ENCODE peak calls at places on chromosome 13, in four cellular contexts. U is activated T-cell treated with anti-CD3 and anti-CD28 coated beads, Interleukin-2, amount 50 U/mL, for 24 hours; T is AG08396; K is adrenal gland. V is an unnamed sample.

GRCh38 chr13:41827507-41828213 is 133.2 kb downstream of the VWA8 start:
- DNase-seq in U (no peak), T (peak), K (peak), V (no peak)

GRCh38 chr13:113647351-113648217 is 10.4 kb downstream of the ATP4B start:
- DNase-seq in U (peak), T (peak), K (peak), V (peak)

GRCh38 chr13:23020246-23020843 is 160.4 kb upstream of the SGCG start:
- DNase-seq in U (peak), T (peak), K (peak), V (peak)

GRCh38 chr13:109789262-109789661 is 2.9 kb upstream of the IRS2 start:
- DNase-seq in U (no peak), T (no peak), K (peak), V (no peak)

GRCh38 chr13:43484432-43485225 is 302.1 kb downstream of the ENOX1 start:
- DNase-seq in U (no peak), T (no peak), K (peak), V (no peak)

GRCh38 chr13:81686877-81687276 is 1346.0 kb upstream of the SPRY2 start:
- DNase-seq in U (no peak), T (no peak), K (peak), V (no peak)

GRCh38 chr13:39602277-39602613 is 748 bp downstream of the LHFPL6 start:
- DNase-seq in U (no peak), T (no peak), K (no peak), V (no peak)

GRCh38 chr13:82747948-82748347 is 1134.3 kb downstream of the SLITRK1 start:
- DNase-seq in U (no peak), T (no peak), K (no peak), V (no peak)

GRCh38 chr13:109949395-109949794 is 163.0 kb upstream of the IRS2 start:
- DNase-seq in U (no peak), T (no peak), K (no peak), V (no peak)

GRCh38 chr13:96090240-96091101 is 564 bp downstream of the HS6ST3 start:
- DNase-seq in U (no peak), T (peak), K (peak), V (peak)

GRCh38 chr13:74329978-74330377 is 195.8 kb upstream of the KLF12 start:
- DNase-seq in U (no peak), T (no peak), K (no peak), V (no peak)

GRCh38 chr13:111363591-111363990 is 43.1 kb downstream of the TEX29 start:
- DNase-seq in U (no peak), T (no peak), K (no peak), V (no peak)

GRCh38 chr13:21031594-21031993 is 29.8 kb downstream of the LATS2 start:
- DNase-seq in U (no peak), T (no peak), K (no peak), V (no peak)

GRCh38 chr13:110185696-110186095 is 121.3 kb downstream of the COL4A1 start:
- DNase-seq in U (no peak), T (no peak), K (no peak), V (no peak)

GRCh38 chr13:35720690-35721554 is 244.4 kb upstream of the MAB21L1 start:
- DNase-seq in U (peak), T (peak), K (peak), V (peak)

GRCh38 chr13:27535546-27535945 is 84.8 kb downstream of the LNX2 start:
- DNase-seq in U (no peak), T (no peak), K (no peak), V (no peak)

GRCh38 chr13:113585828-113586355 is 1.3 kb downstream of the TFDP1 start:
- DNase-seq in U (peak), T (no peak), K (no peak), V (peak)

GRCh38 chr13:97275265-97275664 is 53.1 kb downstream of the MBNL2 start:
- DNase-seq in U (no peak), T (no peak), K (peak), V (no peak)

GRCh38 chr13:80047406-80047805 is 293.5 kb downstream of the SPRY2 start:
- DNase-seq in U (no peak), T (peak), K (no peak), V (no peak)

GRCh38 chr13:46053162-46054012 is 841 bp upstream of the ZC3H13 start:
- DNase-seq in U (no peak), T (no peak), K (no peak), V (no peak)

GRCh38 chr13:99981115-99982020 is at the start of gene ZIC2:
- DNase-seq in U (peak), T (no peak), K (no peak), V (no peak)

GRCh38 chr13:42009057-42009456 is 39.4 kb upstream of the DGKH start:
- DNase-seq in U (no peak), T (no peak), K (no peak), V (no peak)

GRCh38 chr13:23778879-23779278 is 110.3 kb downstream of the MIPEP start:
- DNase-seq in U (no peak), T (peak), K (no peak), V (no peak)

GRCh38 chr13:51770681-51771417 is 33.1 kb downstream of the DHRS12 start:
- DNase-seq in U (no peak), T (no peak), K (no peak), V (no peak)

GRCh38 chr13:105184221-105184620 is 1351.2 kb downstream of the EFNB2 start:
- DNase-seq in U (no peak), T (no peak), K (peak), V (no peak)

GRCh38 chr13:42905542-42905941 is 86.5 kb downstream of the EPSTI1 start:
- DNase-seq in U (no peak), T (no peak), K (no peak), V (no peak)

GRCh38 chr13:73168993-73169401 is 110.2 kb downstream of the KLF5 start:
- DNase-seq in U (no peak), T (no peak), K (no peak), V (no peak)

GRCh38 chr13:99005609-99006008 is 27.7 kb upstream of the DOCK9 start:
- DNase-seq in U (no peak), T (no peak), K (no peak), V (no peak)

GRCh38 chr13:30718661-30719520 is 16.5 kb upstream of the ALOX5AP start:
- DNase-seq in U (no peak), T (peak), K (no peak), V (no peak)

GRCh38 chr13:98481511-98481951 is 95.4 kb downstream of the STK24 start:
- DNase-seq in U (no peak), T (no peak), K (no peak), V (no peak)

V was measured in uterus.